ENCODE peak calls at places on chromosomes 4 and X, in ten cellular contexts. K, V, E, U, Y, W, S, X, G and J are unnamed samples.

GRCh38 chr4:83219344-83219990 is 65.1 kb downstream of the COQ2 start:
- DNase-seq in K (peak; percentile 94), V (no peak), E (no peak), U (no peak), Y (peak; percentile 15), W (no peak), S (peak; percentile 14), X (no peak), G (no peak), J (peak; percentile 80)

GRCh38 chrX:108795240-108795639 is 58.9 kb upstream of the IRS4 start:
- DNase-seq in K (no peak), V (no peak), E (no peak), U (no peak), Y (no peak), W (no peak), S (no peak), X (no peak), G (no peak), J (no peak)

GRCh38 chr4:153245775-153246174 is 41.5 kb downstream of the TRIM2 start:
- DNase-seq in K (no peak), V (no peak), E (no peak), U (no peak), Y (no peak), W (no peak), S (no peak), X (no peak), G (no peak), J (no peak)

GRCh38 chr4:15498356-15498755 is 28.7 kb downstream of the CC2D2A start:
- DNase-seq in K (no peak), V (no peak), E (no peak), U (no peak), Y (no peak), W (no peak), S (no peak), X (no peak), G (no peak), J (no peak)

GRCh38 chr4:46270986-46271596 is 118.8 kb downstream of the GABRA2 start:
- DNase-seq in K (peak; percentile 53), V (peak; percentile 32), E (no peak), U (no peak), Y (peak; percentile 26), W (peak; percentile 38), S (no peak), X (no peak), G (no peak), J (peak; percentile 4)

GRCh38 chr4:108834787-108835384 is 72.0 kb upstream of the ETNPPL start:
- DNase-seq in K (peak; percentile 62), V (peak; percentile 72), E (peak; percentile 27), U (no peak), Y (peak; percentile 75), W (peak; percentile 53), S (peak; percentile 67), X (peak; percentile 60), G (no peak), J (peak; percentile 64)

GRCh38 chrX:619451-619811 is 11.2 kb upstream of the SHOX start:
- DNase-seq in K (no peak), V (no peak), E (no peak), U (no peak), Y (no peak), W (no peak), S (no peak), X (no peak), G (no peak), J (no peak)

GRCh38 chr4:78747328-78747946 is 28.7 kb upstream of the BMP2K start:
- DNase-seq in K (no peak), V (peak; percentile 57), E (peak; percentile 41), U (no peak), Y (peak; percentile 58), W (no peak), S (no peak), X (no peak), G (no peak), J (peak; percentile 98)

GRCh38 chr4:105126311-105127153 is 20.1 kb upstream of the TET2 start:
- DNase-seq in K (no peak), V (peak; percentile 79), E (no peak), U (no peak), Y (peak; percentile 22), W (no peak), S (peak; percentile 91), X (no peak), G (no peak), J (peak; percentile 31)

GRCh38 chr4:187077749-187078148 is 354.1 kb upstream of the FAT1 start:
- DNase-seq in K (no peak), V (no peak), E (no peak), U (no peak), Y (no peak), W (no peak), S (no peak), X (no peak), G (no peak), J (no peak)

GRCh38 chr4:81870275-81870674 is 398.6 kb upstream of the RASGEF1B start:
- DNase-seq in K (no peak), V (no peak), E (no peak), U (no peak), Y (no peak), W (no peak), S (no peak), X (no peak), G (no peak), J (no peak)

GRCh38 chrX:142483965-142484364 is 278.9 kb upstream of the MAGEC2 start:
- DNase-seq in K (no peak), V (no peak), E (no peak), U (no peak), Y (no peak), W (no peak), S (no peak), X (no peak), G (no peak), J (no peak)

GRCh38 chr4:115360441-115360840 is 247.0 kb upstream of the NDST4 start:
- DNase-seq in K (no peak), V (no peak), E (no peak), U (no peak), Y (peak; percentile 45), W (no peak), S (no peak), X (no peak), G (no peak), J (no peak)

GRCh38 chr4:171169396-171169795 is 643.8 kb upstream of the GALNTL6 start:
- DNase-seq in K (no peak), V (no peak), E (no peak), U (no peak), Y (no peak), W (no peak), S (no peak), X (no peak), G (no peak), J (no peak)

GRCh38 chr4:85779165-85779564 is 304.2 kb downstream of the ARHGAP24 start:
- DNase-seq in K (no peak), V (peak; percentile 69), E (no peak), U (no peak), Y (peak; percentile 83), W (no peak), S (peak; percentile 65), X (no peak), G (no peak), J (peak; percentile 53)
- H3K4me3 ChIP-seq in K (no peak overlapping the region), V (peak overlapping the region; percentile 59), E (peak overlapping the region; percentile 38), U (no peak overlapping the region), Y (peak overlapping the region; percentile 69), W (peak overlapping the region; percentile 9), S (peak overlapping the region; percentile 67), X (peak overlapping the region; percentile 80), G (peak overlapping the region; percentile 3), J (peak overlapping the region; percentile 58)

GRCh38 chr4:76306882-76307669 is 543 bp downstream of the STBD1 start:
- DNase-seq in K (peak; percentile 66), V (peak; percentile 50), E (no peak), U (peak; percentile 68), Y (peak; percentile 41), W (peak; percentile 86), S (peak; percentile 41), X (peak; percentile 96), G (peak; percentile 64), J (peak; percentile 57)
- H3K4me3 ChIP-seq in K (peak overlapping the region; percentile 96), V (peak overlapping the region; percentile 90), E (peak overlapping the region; percentile 67), U (peak overlapping the region; percentile 73), Y (peak overlapping the region; percentile 82), W (peak overlapping the region; percentile 77), S (peak overlapping the region; percentile 86), X (peak overlapping the region; percentile 85), G (peak overlapping the region; percentile 69), J (peak overlapping the region; percentile 88)

DNA sequence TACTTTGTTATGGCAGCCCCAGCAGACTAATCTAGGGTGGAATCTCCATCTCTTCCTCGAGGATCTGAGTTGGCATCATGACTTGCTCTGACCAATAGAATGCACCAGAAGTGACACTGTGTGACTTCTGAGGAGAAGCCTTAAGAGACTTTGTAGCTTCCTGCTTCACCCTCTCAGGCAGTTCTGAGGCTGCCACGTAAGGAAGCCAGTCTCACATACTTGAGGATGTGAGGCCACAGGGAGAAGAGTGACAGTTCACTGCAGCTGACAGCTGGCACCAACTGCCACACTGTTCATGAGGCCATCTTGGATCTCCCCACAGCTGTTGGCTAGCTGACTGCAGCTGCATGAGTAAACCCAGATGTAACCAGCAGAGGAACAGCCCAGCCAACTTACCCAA is 29.3 kb upstream of the BCOR start:
- DNase-seq in K (peak; percentile 52), V (no peak), E (no peak), U (no peak), Y (no peak), W (no peak), S (no peak), X (peak; percentile 65), G (no peak), J (no peak)
- H3K4me3 ChIP-seq in K (no peak overlapping the region), V (no peak overlapping the region), E (no peak overlapping the region), U (no peak overlapping the region), Y (no peak overlapping the region), W (no peak overlapping the region), S (no peak overlapping the region), X (no peak overlapping the region), G (no peak overlapping the region), J (no peak overlapping the region)

GRCh38 chr4:64305565-64306254 is 103.5 kb downstream of the TECRL start:
- DNase-seq in K (peak; percentile 94), V (no peak), E (no peak), U (no peak), Y (no peak), W (no peak), S (no peak), X (no peak), G (no peak), J (no peak)
- H3K4me3 ChIP-seq in K (no peak overlapping the region), V (no peak overlapping the region), E (no peak overlapping the region), U (no peak overlapping the region), Y (no peak overlapping the region), W (no peak overlapping the region), S (no peak overlapping the region), X (no peak overlapping the region), G (no peak overlapping the region), J (no peak overlapping the region)

GRCh38 chr4:182799515-182800215 is 117.5 kb downstream of the DCTD start:
- DNase-seq in K (no peak), V (no peak), E (no peak), U (no peak), Y (no peak), W (no peak), S (no peak), X (peak; percentile 68), G (no peak), J (no peak)
- H3K4me3 ChIP-seq in K (no peak overlapping the region), V (no peak overlapping the region), E (no peak overlapping the region), U (no peak overlapping the region), Y (no peak overlapping the region), W (no peak overlapping the region), S (no peak overlapping the region), X (no peak overlapping the region), G (no peak overlapping the region), J (no peak overlapping the region)